ENCODE peak calls at places on chromosomes 4 and X, in nine cellular contexts. One of them, this sample, is unnamed.

GRCh38 chr4:67712650-67713530 is 11.9 kb upstream of the UBA6 start:
- DNase-seq in fibroblast of mammary gland: no peak
- DNase-seq in left ventricle myocardium superior: no peak
- DNase-seq in NCI-H1092: no peak
- DNase-seq in AG09319: no peak
- DNase-seq in DMS53: no peak
- DNase-seq in naive thymus-derived CD8-positive, alpha-beta T cell: no peak
- DNase-seq in amniotic stem cell: no peak
- DNase-seq in ecto neural progenitor cell: no peak
- DNase-seq in this sample: no peak

GRCh38 chr4:39621582-39621981 is 17.1 kb downstream of the SMIM14 start:
- DNase-seq in DMS53: peak; percentile 98
- DNase-seq in ecto neural progenitor cell: no peak
- DNase-seq in AG09319: no peak
- DNase-seq in amniotic stem cell: peak; percentile 45
- DNase-seq in NCI-H1092: no peak
- DNase-seq in left ventricle myocardium superior: peak; percentile 39
- DNase-seq in naive thymus-derived CD8-positive, alpha-beta T cell: no peak
- DNase-seq in fibroblast of mammary gland: peak; percentile 93
- DNase-seq in this sample: no peak

GRCh38 chrX:13937370-13938052 is 92.2 kb downstream of the GEMIN8 start:
- DNase-seq in NCI-H1092: no peak
- DNase-seq in ecto neural progenitor cell: peak; percentile 41
- DNase-seq in left ventricle myocardium superior: no peak
- DNase-seq in naive thymus-derived CD8-positive, alpha-beta T cell: no peak
- DNase-seq in AG09319: no peak
- DNase-seq in DMS53: peak; percentile 54
- DNase-seq in amniotic stem cell: no peak
- DNase-seq in fibroblast of mammary gland: peak; percentile 56
- DNase-seq in this sample: no peak

GRCh38 chr4:60506061-60506460 is 694.1 kb upstream of the ADGRL3 start:
- DNase-seq in amniotic stem cell: no peak
- DNase-seq in left ventricle myocardium superior: no peak
- DNase-seq in naive thymus-derived CD8-positive, alpha-beta T cell: no peak
- DNase-seq in ecto neural progenitor cell: no peak
- DNase-seq in AG09319: no peak
- DNase-seq in fibroblast of mammary gland: no peak
- DNase-seq in NCI-H1092: no peak
- DNase-seq in DMS53: no peak
- DNase-seq in this sample: no peak

GRCh38 chr4:101155859-101156430 is 191.4 kb downstream of the PPP3CA start:
- DNase-seq in DMS53: no peak
- DNase-seq in NCI-H1092: no peak
- DNase-seq in fibroblast of mammary gland: no peak
- DNase-seq in amniotic stem cell: no peak
- DNase-seq in naive thymus-derived CD8-positive, alpha-beta T cell: no peak
- DNase-seq in ecto neural progenitor cell: no peak
- DNase-seq in AG09319: no peak
- DNase-seq in left ventricle myocardium superior: no peak
- DNase-seq in this sample: no peak

GRCh38 chrX:41734530-41734929 is 10.5 kb downstream of the GPR82 start:
- DNase-seq in left ventricle myocardium superior: no peak
- DNase-seq in amniotic stem cell: no peak
- DNase-seq in AG09319: no peak
- DNase-seq in fibroblast of mammary gland: peak; percentile 40
- DNase-seq in naive thymus-derived CD8-positive, alpha-beta T cell: no peak
- DNase-seq in DMS53: peak; percentile 37
- DNase-seq in ecto neural progenitor cell: no peak
- DNase-seq in NCI-H1092: no peak
- DNase-seq in this sample: no peak

GRCh38 chr4:1008840-1009646 is 2.4 kb upstream of the FGFRL1 start:
- DNase-seq in left ventricle myocardium superior: peak; percentile 63
- DNase-seq in ecto neural progenitor cell: no peak
- DNase-seq in DMS53: peak; percentile 88
- DNase-seq in NCI-H1092: no peak
- DNase-seq in fibroblast of mammary gland: no peak
- DNase-seq in naive thymus-derived CD8-positive, alpha-beta T cell: peak; percentile 27
- DNase-seq in amniotic stem cell: no peak
- DNase-seq in AG09319: no peak
- DNase-seq in this sample: peak; percentile 62

GRCh38 chr4:153785830-153786721 is 2.8 kb downstream of the SFRP2 start:
- DNase-seq in fibroblast of mammary gland: peak; percentile 70
- DNase-seq in DMS53: peak; percentile 47
- DNase-seq in amniotic stem cell: peak; percentile 38
- DNase-seq in NCI-H1092: no peak
- DNase-seq in ecto neural progenitor cell: no peak
- DNase-seq in left ventricle myocardium superior: no peak
- DNase-seq in AG09319: no peak
- DNase-seq in naive thymus-derived CD8-positive, alpha-beta T cell: no peak
- DNase-seq in this sample: no peak

GRCh38 chr4:8465615-8466611 is 25.3 kb downstream of the TRMT44 start:
- DNase-seq in naive thymus-derived CD8-positive, alpha-beta T cell: no peak
- DNase-seq in fibroblast of mammary gland: no peak
- DNase-seq in AG09319: no peak
- DNase-seq in amniotic stem cell: no peak
- DNase-seq in left ventricle myocardium superior: no peak
- DNase-seq in ecto neural progenitor cell: no peak
- DNase-seq in DMS53: no peak
- DNase-seq in NCI-H1092: no peak
- DNase-seq in this sample: no peak

GRCh38 chr4:85005865-85006377 is 39.4 kb upstream of the WDFY3 start:
- DNase-seq in naive thymus-derived CD8-positive, alpha-beta T cell: no peak
- DNase-seq in fibroblast of mammary gland: peak; percentile 94
- DNase-seq in DMS53: peak; percentile 4
- DNase-seq in AG09319: peak; percentile 22
- DNase-seq in ecto neural progenitor cell: no peak
- DNase-seq in NCI-H1092: no peak
- DNase-seq in amniotic stem cell: peak; percentile 37
- DNase-seq in left ventricle myocardium superior: no peak
- DNase-seq in this sample: no peak

GRCh38 chr4:47562297-47562696 is 77.2 kb downstream of the ATP10D start:
- DNase-seq in amniotic stem cell: no peak
- DNase-seq in left ventricle myocardium superior: no peak
- DNase-seq in AG09319: no peak
- DNase-seq in DMS53: no peak
- DNase-seq in naive thymus-derived CD8-positive, alpha-beta T cell: no peak
- DNase-seq in fibroblast of mammary gland: no peak
- DNase-seq in ecto neural progenitor cell: no peak
- DNase-seq in NCI-H1092: no peak
- DNase-seq in this sample: no peak

GRCh38 chrX:9646471-9647038 is 119.1 kb downstream of the GPR143 start:
- DNase-seq in AG09319: no peak
- DNase-seq in fibroblast of mammary gland: peak; percentile 51
- DNase-seq in amniotic stem cell: no peak
- DNase-seq in ecto neural progenitor cell: no peak
- DNase-seq in DMS53: no peak
- DNase-seq in NCI-H1092: no peak
- DNase-seq in left ventricle myocardium superior: peak; percentile 39
- DNase-seq in naive thymus-derived CD8-positive, alpha-beta T cell: no peak
- DNase-seq in this sample: no peak

GRCh38 chr4:41718907-41719306 is 29.6 kb downstream of the PHOX2B start:
- DNase-seq in NCI-H1092: no peak
- DNase-seq in DMS53: no peak
- DNase-seq in AG09319: no peak
- DNase-seq in fibroblast of mammary gland: peak; percentile 28
- DNase-seq in ecto neural progenitor cell: no peak
- DNase-seq in naive thymus-derived CD8-positive, alpha-beta T cell: no peak
- DNase-seq in amniotic stem cell: peak; percentile 52
- DNase-seq in left ventricle myocardium superior: no peak
- DNase-seq in this sample: no peak

GRCh38 chr4:159451006-159451405 is 348.1 kb downstream of the RAPGEF2 start:
- DNase-seq in naive thymus-derived CD8-positive, alpha-beta T cell: no peak
- DNase-seq in amniotic stem cell: no peak
- DNase-seq in NCI-H1092: no peak
- DNase-seq in DMS53: no peak
- DNase-seq in fibroblast of mammary gland: peak; percentile 14
- DNase-seq in ecto neural progenitor cell: no peak
- DNase-seq in left ventricle myocardium superior: no peak
- DNase-seq in AG09319: no peak
- DNase-seq in this sample: no peak

GRCh38 chrX:119655125-119655524 is 37.8 kb downstream of the SEPTIN6 start:
- DNase-seq in DMS53: peak; percentile 13
- DNase-seq in amniotic stem cell: peak; percentile 17
- DNase-seq in fibroblast of mammary gland: peak; percentile 90
- DNase-seq in ecto neural progenitor cell: no peak
- DNase-seq in NCI-H1092: no peak
- DNase-seq in left ventricle myocardium superior: peak; percentile 37
- DNase-seq in AG09319: no peak
- DNase-seq in naive thymus-derived CD8-positive, alpha-beta T cell: no peak
- DNase-seq in this sample: no peak

GRCh38 chrX:20252392-20253231 is 14.1 kb downstream of the RPS6KA3 start:
- DNase-seq in DMS53: peak; percentile 76
- DNase-seq in AG09319: no peak
- DNase-seq in amniotic stem cell: peak; percentile 3
- DNase-seq in left ventricle myocardium superior: peak; percentile 47
- DNase-seq in naive thymus-derived CD8-positive, alpha-beta T cell: peak; percentile 54
- DNase-seq in fibroblast of mammary gland: peak; percentile 60
- DNase-seq in ecto neural progenitor cell: peak; percentile 58
- DNase-seq in NCI-H1092: no peak
- DNase-seq in this sample: peak; percentile 41

GRCh38 chr4:178812866-178813265 is 1370.6 kb upstream of the AGA start:
- DNase-seq in ecto neural progenitor cell: no peak
- DNase-seq in naive thymus-derived CD8-positive, alpha-beta T cell: no peak
- DNase-seq in fibroblast of mammary gland: no peak
- DNase-seq in NCI-H1092: no peak
- DNase-seq in DMS53: no peak
- DNase-seq in amniotic stem cell: no peak
- DNase-seq in left ventricle myocardium superior: no peak
- DNase-seq in AG09319: no peak
- DNase-seq in this sample: no peak

GRCh38 chr4:87092389-87093141 is 127.9 kb downstream of the KLHL8 start:
- DNase-seq in fibroblast of mammary gland: peak; percentile 93
- DNase-seq in left ventricle myocardium superior: peak; percentile 63
- DNase-seq in naive thymus-derived CD8-positive, alpha-beta T cell: no peak
- DNase-seq in AG09319: peak; percentile 59
- DNase-seq in NCI-H1092: peak; percentile 49
- DNase-seq in ecto neural progenitor cell: no peak
- DNase-seq in DMS53: peak; percentile 47
- DNase-seq in amniotic stem cell: peak; percentile 23
- DNase-seq in this sample: peak; percentile 73

GRCh38 chrX:48648299-48648698 is 35.3 kb upstream of the WAS start:
- DNase-seq in DMS53: peak; percentile 56
- DNase-seq in AG09319: peak; percentile 15
- DNase-seq in ecto neural progenitor cell: no peak
- DNase-seq in NCI-H1092: peak; percentile 28
- DNase-seq in naive thymus-derived CD8-positive, alpha-beta T cell: no peak
- DNase-seq in fibroblast of mammary gland: peak; percentile 63
- DNase-seq in left ventricle myocardium superior: peak; percentile 28
- DNase-seq in amniotic stem cell: no peak
- DNase-seq in this sample: peak; percentile 12

GRCh38 chr4:153962311-153963039 is 173.6 kb upstream of the SFRP2 start:
- DNase-seq in fibroblast of mammary gland: peak; percentile 32
- DNase-seq in NCI-H1092: no peak
- DNase-seq in amniotic stem cell: no peak
- DNase-seq in AG09319: no peak
- DNase-seq in ecto neural progenitor cell: no peak
- DNase-seq in naive thymus-derived CD8-positive, alpha-beta T cell: no peak
- DNase-seq in DMS53: no peak
- DNase-seq in left ventricle myocardium superior: no peak
- DNase-seq in this sample: no peak

GRCh38 chrX:63128509-63128908 is 222.6 kb downstream of the SPIN4 start:
- DNase-seq in AG09319: no peak
- DNase-seq in left ventricle myocardium superior: no peak
- DNase-seq in ecto neural progenitor cell: no peak
- DNase-seq in naive thymus-derived CD8-positive, alpha-beta T cell: no peak
- DNase-seq in amniotic stem cell: no peak
- DNase-seq in NCI-H1092: no peak
- DNase-seq in fibroblast of mammary gland: peak; percentile 22
- DNase-seq in DMS53: peak; percentile 64
- DNase-seq in this sample: peak; percentile 5

GRCh38 chr4:112327950-112328349 is 30.8 kb downstream of the ALPK1 start:
- DNase-seq in naive thymus-derived CD8-positive, alpha-beta T cell: no peak
- DNase-seq in fibroblast of mammary gland: peak; percentile 69
- DNase-seq in DMS53: peak; percentile 71
- DNase-seq in amniotic stem cell: peak; percentile 23
- DNase-seq in ecto neural progenitor cell: no peak
- DNase-seq in NCI-H1092: peak; percentile 58
- DNase-seq in AG09319: peak; percentile 27
- DNase-seq in left ventricle myocardium superior: no peak
- DNase-seq in this sample: no peak

GRCh38 chr4:81635747-81636146 is 164.0 kb upstream of the RASGEF1B start:
- DNase-seq in left ventricle myocardium superior: peak; percentile 31
- DNase-seq in NCI-H1092: no peak
- DNase-seq in DMS53: peak; percentile 88
- DNase-seq in fibroblast of mammary gland: no peak
- DNase-seq in ecto neural progenitor cell: no peak
- DNase-seq in AG09319: no peak
- DNase-seq in amniotic stem cell: no peak
- DNase-seq in naive thymus-derived CD8-positive, alpha-beta T cell: no peak
- DNase-seq in this sample: peak; percentile 88

GRCh38 chrX:138925330-138925729 is 213.8 kb upstream of the FGF13 start:
- DNase-seq in amniotic stem cell: no peak
- DNase-seq in DMS53: peak; percentile 43
- DNase-seq in left ventricle myocardium superior: no peak
- DNase-seq in AG09319: peak; percentile 77
- DNase-seq in NCI-H1092: no peak
- DNase-seq in naive thymus-derived CD8-positive, alpha-beta T cell: no peak
- DNase-seq in fibroblast of mammary gland: peak; percentile 95
- DNase-seq in ecto neural progenitor cell: no peak
- DNase-seq in this sample: no peak

GRCh38 chr4:133997440-133997839 is 204.1 kb downstream of the PABPC4L start:
- DNase-seq in left ventricle myocardium superior: no peak
- DNase-seq in DMS53: no peak
- DNase-seq in AG09319: no peak
- DNase-seq in ecto neural progenitor cell: no peak
- DNase-seq in naive thymus-derived CD8-positive, alpha-beta T cell: no peak
- DNase-seq in amniotic stem cell: peak; percentile 4
- DNase-seq in fibroblast of mammary gland: peak; percentile 28
- DNase-seq in NCI-H1092: no peak
- DNase-seq in this sample: no peak

GRCh38 chr4:123505457-123506310 is 109.1 kb downstream of the SPRY1 start:
- DNase-seq in ecto neural progenitor cell: peak; percentile 87
- DNase-seq in amniotic stem cell: peak; percentile 16
- DNase-seq in NCI-H1092: peak; percentile 97
- DNase-seq in naive thymus-derived CD8-positive, alpha-beta T cell: peak; percentile 5
- DNase-seq in AG09319: no peak
- DNase-seq in left ventricle myocardium superior: peak; percentile 75
- DNase-seq in DMS53: peak; percentile 97
- DNase-seq in fibroblast of mammary gland: peak; percentile 60
- DNase-seq in this sample: peak; percentile 61

GRCh38 chr4:4673070-4673469 is 131.2 kb upstream of the STX18 start:
- DNase-seq in fibroblast of mammary gland: peak; percentile 80
- DNase-seq in DMS53: peak; percentile 53
- DNase-seq in ecto neural progenitor cell: peak; percentile 93
- DNase-seq in NCI-H1092: no peak
- DNase-seq in naive thymus-derived CD8-positive, alpha-beta T cell: no peak
- DNase-seq in left ventricle myocardium superior: no peak
- DNase-seq in amniotic stem cell: no peak
- DNase-seq in AG09319: no peak
- DNase-seq in this sample: peak; percentile 74

GRCh38 chr4:72820107-72820506 is 249.4 kb downstream of the COX18 start:
- DNase-seq in DMS53: no peak
- DNase-seq in naive thymus-derived CD8-positive, alpha-beta T cell: no peak
- DNase-seq in left ventricle myocardium superior: no peak
- DNase-seq in NCI-H1092: no peak
- DNase-seq in AG09319: no peak
- DNase-seq in amniotic stem cell: no peak
- DNase-seq in fibroblast of mammary gland: no peak
- DNase-seq in ecto neural progenitor cell: no peak
- DNase-seq in this sample: no peak

This sample was measured in left colon.